ENCODE peak calls at places on chromosomes 13 and 19, in six cellular contexts. Y is choroid plexus epithelial cell, U is left ventricle myocardium inferior, F is heart right ventricle, Q is tibial artery, L is foreskin fibroblast. I is an unnamed sample.

GRCh38 chr19:17145546-17146497 is 69.3 kb upstream of the USE1 start:
- DNase-seq in Y (no peak), L (no peak), Q (no peak), U (no peak), F (no peak), I (no peak)

GRCh38 chr13:71814806-71815205 is 52.2 kb downstream of the DACH1 start:
- DNase-seq in Y (no peak), U (no peak), F (no peak), L (no peak), Q (no peak), I (no peak)

GRCh38 chr13:98413796-98414195 is 163.1 kb downstream of the STK24 start:
- DNase-seq in Y (no peak), U (no peak), F (no peak), L (no peak), Q (no peak), I (no peak)

GRCh38 chr19:19485161-19485997 is 30.0 kb downstream of the TSSK6 start:
- DNase-seq in Q (no peak), Y (peak; percentile 49), L (peak; percentile 67), U (peak; percentile 45), F (no peak), I (no peak)

GRCh38 chr19:6376512-6377193 is 920 bp upstream of the PSPN start:
- DNase-seq in Y (no peak), F (no peak), L (peak; percentile 26), U (no peak), Q (no peak), I (no peak)

GRCh38 chr13:48727252-48728011 is 73.7 kb downstream of the CYSLTR2 start:
- DNase-seq in Q (no peak), U (peak; percentile 48), Y (peak; percentile 61), L (peak; percentile 20), F (peak; percentile 51), I (no peak)

GRCh38 chr19:50475101-50475568 is 1.2 kb upstream of the EMC10 start:
- DNase-seq in L (no peak), Y (no peak), F (no peak), Q (no peak), U (no peak), I (no peak)

GRCh38 chr19:18135712-18136584 is 17.0 kb upstream of the PIK3R2 start:
- DNase-seq in F (no peak), Y (no peak), L (no peak), U (no peak), Q (no peak), I (no peak)

GRCh38 chr19:3893509-3894179 is 13.2 kb downstream of the ATCAY start:
- DNase-seq in F (no peak), U (no peak), L (no peak), Q (no peak), Y (no peak), I (no peak)

GRCh38 chr19:53365899-53366493 is 491 bp downstream of the ZNF525 start:
- DNase-seq in U (peak; percentile 15), Q (no peak), L (no peak), Y (no peak), F (peak; percentile 24), I (no peak)

GRCh38 chr13:79671420-79671819 is 190.5 kb downstream of the NDFIP2 start:
- DNase-seq in L (no peak), F (no peak), U (no peak), Q (no peak), Y (no peak), I (no peak)

GRCh38 chr13:94617389-94618000 is 15.8 kb downstream of the GPR180 start:
- DNase-seq in Q (no peak), Y (peak; percentile 48), U (no peak), F (no peak), L (peak; percentile 37), I (no peak)

GRCh38 chr13:40402931-40403412 is 263.5 kb downstream of the FOXO1 start:
- DNase-seq in L (peak; percentile 74), F (no peak), Y (peak; percentile 92), Q (no peak), U (no peak), I (peak; percentile 14)

GRCh38 chr19:16266586-16266942 is 58.1 kb upstream of the KLF2 start:
- DNase-seq in Q (no peak), U (no peak), F (no peak), L (no peak), Y (no peak), I (no peak)

GRCh38 chr19:16945364-16945714 is 56.5 kb downstream of the F2RL3 start:
- DNase-seq in F (no peak), U (no peak), Y (no peak), Q (no peak), L (no peak), I (no peak)

GRCh38 chr19:17125052-17125727 is 49.6 kb downstream of the MYO9B start:
- DNase-seq in L (no peak), Y (peak; percentile 39), F (no peak), Q (no peak), U (no peak), I (no peak)

GRCh38 chr13:95275322-95276118 is 25.7 kb downstream of the ABCC4 start:
- DNase-seq in L (peak; percentile 37), Y (peak; percentile 30), Q (no peak), F (no peak), U (no peak), I (no peak)

GRCh38 chr13:78660130-78660857 is 1.3 kb upstream of the OBI1 start:
- DNase-seq in U (no peak), Y (peak; percentile 22), F (no peak), L (peak; percentile 40), Q (no peak), I (no peak)

GRCh38 chr13:113526466-113527220 is 36.1 kb upstream of the DCUN1D2 start:
- DNase-seq in Q (peak; percentile 38), U (no peak), F (no peak), Y (no peak), L (no peak), I (no peak)

GRCh38 chr19:19822148-19822429 is 539 bp upstream of the ZNF506 start:
- DNase-seq in L (peak; percentile 2), Y (peak; percentile 9), Q (no peak), U (no peak), F (no peak), I (no peak)

GRCh38 chr19:5484398-5485285 is 29.4 kb downstream of the ZNRF4 start:
- DNase-seq in F (no peak), U (no peak), Q (no peak), Y (peak; percentile 17), L (no peak), I (no peak)

GRCh38 chr13:108486096-108486495 is 143.3 kb upstream of the MYO16 start:
- DNase-seq in Y (no peak), L (no peak), Q (no peak), F (no peak), U (no peak), I (no peak)

GRCh38 chr19:41584931-41585330 is 9.0 kb downstream of the CEACAM21 start:
- DNase-seq in Q (no peak), Y (no peak), L (no peak), F (no peak), U (no peak), I (no peak)

DNA sequence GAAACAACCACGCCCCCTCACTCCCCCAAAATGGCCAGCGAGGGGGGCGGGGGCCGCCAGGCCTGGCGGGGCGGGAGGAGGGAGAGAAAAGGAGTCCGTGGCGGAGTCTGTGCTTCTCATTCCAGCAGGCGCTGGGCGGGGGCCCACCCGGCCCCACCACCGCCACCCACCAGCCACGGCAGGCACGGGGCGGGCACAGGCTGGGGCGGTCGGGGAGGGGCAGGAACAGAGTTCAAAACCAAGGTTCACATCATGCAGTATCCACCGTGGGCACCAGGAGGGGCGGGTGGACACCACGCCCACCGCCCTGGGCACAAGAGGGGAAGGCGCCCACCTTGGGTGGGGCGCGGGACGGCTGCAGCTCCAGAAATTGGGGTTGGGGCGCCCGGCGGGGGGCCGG is 12.8 kb downstream of the DPF1 start:
- DNase-seq in Q (no peak), F (no peak), U (no peak), Y (no peak), L (peak; percentile 17), I (no peak)
- H3K4me3 ChIP-seq in Q (peak overlapping the region; percentile 43), F (no peak overlapping the region), U (peak overlapping the region; percentile 55), Y (no peak overlapping the region), L (peak overlapping the region; percentile 45), I (no peak overlapping the region)

GRCh38 chr19:54373781-54374266 is 9.1 kb upstream of the LAIR1 start:
- DNase-seq in F (no peak), L (no peak), Q (no peak), Y (no peak), U (no peak), I (no peak)

GRCh38 chr19:54366811-54367210 is 2.1 kb upstream of the LAIR1 start:
- DNase-seq in L (no peak), Q (no peak), F (no peak), U (no peak), Y (no peak), I (no peak)

GRCh38 chr19:54364775-54365257 is at the start of gene LAIR1:
- DNase-seq in U (no peak), F (peak; percentile 34), Y (no peak), Q (peak; percentile 71), L (no peak), I (no peak)

DNA sequence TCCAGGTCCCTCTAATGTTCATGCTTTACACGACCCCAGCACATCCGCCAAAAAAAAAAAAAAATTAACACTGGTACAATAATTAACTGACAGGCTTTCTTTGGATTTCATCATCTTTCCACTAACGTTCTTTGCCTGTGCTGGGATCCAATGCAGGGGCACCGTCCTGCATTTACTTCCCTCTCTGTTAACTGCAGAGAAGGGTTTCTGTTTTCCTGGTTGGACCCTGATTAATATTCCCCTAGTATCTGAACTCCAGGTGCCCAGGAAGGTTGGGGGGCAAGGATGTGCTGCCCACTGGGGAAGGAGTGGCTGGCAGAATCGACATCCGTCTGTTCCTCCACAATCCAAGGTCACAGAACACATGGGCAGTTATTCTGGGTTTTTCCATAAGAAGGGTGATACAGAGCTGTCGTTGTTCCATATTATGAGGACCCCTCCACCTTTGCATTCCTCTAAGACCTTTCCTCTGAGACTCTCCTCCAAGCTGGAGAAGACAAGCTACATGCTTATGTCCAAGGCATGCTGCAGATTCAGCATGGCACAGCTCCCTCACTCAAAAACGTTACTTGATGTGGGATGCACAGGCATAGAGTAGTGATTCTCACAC is 4.5 kb upstream of the LAIR1 start:
- DNase-seq in F (no peak), U (no peak), L (no peak), Y (no peak), Q (no peak), I (no peak)
- H3K4me3 ChIP-seq in F (peak overlapping the region; percentile 40), U (no peak overlapping the region), L (no peak overlapping the region), Y (no peak overlapping the region), Q (no peak overlapping the region), I (no peak overlapping the region)

GRCh38 chr19:48964205-48965032 is 690 bp upstream of the FTL start:
- DNase-seq in Y (peak; percentile 75), U (peak; percentile 30), L (peak; percentile 74), Q (peak; percentile 75), F (no peak), I (no peak)

GRCh38 chr19:48962029-48962848 is 2.9 kb upstream of the FTL start:
- DNase-seq in U (peak; percentile 54), L (peak; percentile 67), Y (peak; percentile 39), F (peak; percentile 54), Q (peak; percentile 80), I (no peak)

GRCh38 chr19:48961673-48962028 is 3.5 kb upstream of the FTL start:
- DNase-seq in L (no peak), F (no peak), U (no peak), Q (no peak), Y (no peak), I (no peak)

GRCh38 chr19:48963371-48964204 is 1.5 kb upstream of the FTL start:
- DNase-seq in F (peak; percentile 78), L (peak; percentile 91), U (peak; percentile 72), Q (peak; percentile 90), Y (peak; percentile 70), I (no peak)

GRCh38 chr19:48962849-48963165 is 2.3 kb upstream of the FTL start:
- DNase-seq in Q (no peak), F (no peak), Y (no peak), U (no peak), L (no peak), I (no peak)
- H3K4me3 ChIP-seq in Q (no peak overlapping the region), F (peak overlapping the region; percentile 26), Y (no peak overlapping the region), U (no peak overlapping the region), L (no peak overlapping the region), I (no peak overlapping the region)

GRCh38 chr13:99545979-99546378 is 44.7 kb downstream of the TM9SF2 start:
- DNase-seq in Y (no peak), L (no peak), Q (no peak), F (no peak), U (no peak), I (no peak)
- H3K4me3 ChIP-seq in Y (no peak overlapping the region), L (no peak overlapping the region), Q (no peak overlapping the region), F (no peak overlapping the region), U (no peak overlapping the region), I (no peak overlapping the region)